ENCODE peak calls at places on chromosomes 6 and 20, in ten cellular contexts. H is IMR-90, T is HepG2, X is prostate gland, J is heart left ventricle, R is uterus, E is sigmoid colon, S is ovary, M is A549, D is erythroblast. N is an unnamed sample.

GRCh38 chr6:41713161-41713649 is 22.2 kb downstream of the TFEB start:
- DNase-seq in H (peak), T (no peak), X (peak), J (peak), R (peak), E (peak), S (no peak), M (peak), D (no peak), N (peak)

GRCh38 chr20:41047279-41047974 is 18.8 kb downstream of the TOP1 start:
- DNase-seq in H (no peak), T (no peak), X (no peak), J (no peak), R (no peak), E (no peak), S (no peak), M (no peak), D (peak), N (no peak)

GRCh38 chr6:23081701-23082100 is 512.3 kb downstream of the HDGFL1 start:
- DNase-seq in H (no peak), T (no peak), X (no peak), J (no peak), R (no peak), E (no peak), S (no peak), M (no peak), D (no peak), N (no peak)

GRCh38 chr6:153090241-153090930 is 40.7 kb downstream of the RGS17 start:
- DNase-seq in H (peak), T (no peak), X (no peak), J (no peak), R (no peak), E (no peak), S (no peak), M (no peak), D (no peak), N (no peak)

GRCh38 chr20:45441746-45442145 is 25.8 kb downstream of the PIGT start:
- DNase-seq in H (no peak), T (no peak), X (no peak), J (no peak), R (no peak), E (no peak), S (no peak), M (no peak), D (no peak), N (no peak)

GRCh38 chr20:23441850-23442313 is 2.4 kb downstream of the CSTL1 start:
- DNase-seq in H (peak), T (peak), X (peak), J (peak), R (peak), E (peak), S (peak), M (peak), D (peak), N (peak)

GRCh38 chr6:16752206-16752867 is 8.9 kb downstream of the ATXN1 start:
- DNase-seq in H (peak), T (peak), X (no peak), J (no peak), R (no peak), E (no peak), S (no peak), M (peak), D (no peak), N (peak)

GRCh38 chr20:60512436-60512835 is 554.2 kb downstream of the CDH26 start:
- DNase-seq in H (peak), T (peak), X (no peak), J (no peak), R (no peak), E (no peak), S (no peak), M (no peak), D (no peak), N (peak)

GRCh38 chr20:38337561-38338140 is 8.6 kb upstream of the LBP start:
- DNase-seq in H (no peak), T (peak), X (no peak), J (no peak), R (no peak), E (no peak), S (no peak), M (peak), D (peak), N (peak)

GRCh38 chr20:56875052-56875663 is 246.1 kb downstream of the TFAP2C start:
- DNase-seq in H (peak), T (no peak), X (no peak), J (no peak), R (no peak), E (peak), S (no peak), M (peak), D (no peak), N (peak)

GRCh38 chr20:33120934-33121333 is 41.5 kb downstream of the BPIFB4 start:
- DNase-seq in H (no peak), T (no peak), X (no peak), J (no peak), R (no peak), E (no peak), S (no peak), M (no peak), D (no peak), N (no peak)

GRCh38 chr6:39422273-39422672 is 99.8 kb upstream of the KCNK16 start:
- DNase-seq in H (no peak), T (no peak), X (no peak), J (peak), R (no peak), E (no peak), S (no peak), M (no peak), D (no peak), N (no peak)

GRCh38 chr6:138682722-138683521 is 90.6 kb upstream of the CCDC28A start:
- DNase-seq in H (peak), T (no peak), X (no peak), J (no peak), R (no peak), E (no peak), S (no peak), M (no peak), D (no peak), N (peak)

GRCh38 chr20:13363473-13363872 is 142.4 kb downstream of the ISM1 start:
- DNase-seq in H (no peak), T (no peak), X (no peak), J (no peak), R (no peak), E (no peak), S (no peak), M (no peak), D (no peak), N (no peak)

GRCh38 chr6:73200247-73200646 is 25.0 kb downstream of the KHDC1L start:
- DNase-seq in H (no peak), T (no peak), X (no peak), J (no peak), R (no peak), E (no peak), S (no peak), M (no peak), D (no peak), N (no peak)

GRCh38 chr6:22807818-22808217 is 238.5 kb downstream of the HDGFL1 start:
- DNase-seq in H (no peak), T (no peak), X (no peak), J (no peak), R (no peak), E (no peak), S (no peak), M (no peak), D (no peak), N (no peak)

DNA sequence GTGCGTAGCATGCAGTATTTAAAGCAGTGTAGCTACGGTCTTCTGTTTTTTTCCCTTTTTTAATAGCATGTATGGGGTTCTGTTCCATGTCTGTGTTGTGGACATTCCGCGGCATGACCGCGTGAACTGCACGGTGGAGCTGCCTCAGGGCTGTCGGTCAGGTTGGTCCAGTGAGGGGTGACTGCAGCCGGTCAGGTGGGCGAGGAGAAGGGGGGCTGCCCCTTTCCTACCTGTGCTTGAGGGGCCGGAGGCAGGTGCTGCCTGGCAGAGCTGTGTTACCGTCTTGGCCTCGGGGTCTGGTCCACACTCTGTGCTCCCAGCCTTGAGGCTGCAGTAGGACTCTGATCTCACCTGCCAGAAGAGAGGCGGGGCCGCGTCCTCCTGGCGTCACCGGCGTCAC is 24.5 kb downstream of the UCKL1 start:
- DNase-seq in H (no peak), T (no peak), X (no peak), J (no peak), R (no peak), E (no peak), S (no peak), M (no peak), D (no peak), N (no peak)
- TF ChIP-seq POLR2A in H (no peak), T (no peak), X (no peak), J (no peak), R (no peak), E (no peak), S (no peak), M (no peak), D (no peak), N (no peak)

GRCh38 chr6:14709900-14710299 is 536.0 kb upstream of the JARID2 start:
- DNase-seq in H (no peak), T (no peak), X (no peak), J (no peak), R (no peak), E (no peak), S (no peak), M (no peak), D (no peak), N (no peak)

GRCh38 chr6:14713008-14713452 is 532.8 kb upstream of the JARID2 start:
- DNase-seq in H (peak), T (no peak), X (no peak), J (peak), R (peak), E (peak), S (peak), M (peak), D (no peak), N (peak)

GRCh38 chr6:14710421-14710820 is 535.4 kb upstream of the JARID2 start:
- DNase-seq in H (no peak), T (no peak), X (no peak), J (no peak), R (no peak), E (no peak), S (no peak), M (no peak), D (no peak), N (no peak)

GRCh38 chr6:14711704-14712397 is 534.0 kb upstream of the JARID2 start:
- DNase-seq in H (no peak), T (no peak), X (no peak), J (no peak), R (no peak), E (no peak), S (no peak), M (no peak), D (peak), N (no peak)

GRCh38 chr6:14711056-14711703 is 534.7 kb upstream of the JARID2 start:
- DNase-seq in H (peak), T (peak), X (no peak), J (peak), R (no peak), E (no peak), S (no peak), M (peak), D (peak), N (peak)
- TF ChIP-seq POLR2A in H (peak), T (no peak), X (no peak), J (no peak), R (no peak), E (no peak), S (no peak), M (no peak), D (peak), N (no peak)

DNA sequence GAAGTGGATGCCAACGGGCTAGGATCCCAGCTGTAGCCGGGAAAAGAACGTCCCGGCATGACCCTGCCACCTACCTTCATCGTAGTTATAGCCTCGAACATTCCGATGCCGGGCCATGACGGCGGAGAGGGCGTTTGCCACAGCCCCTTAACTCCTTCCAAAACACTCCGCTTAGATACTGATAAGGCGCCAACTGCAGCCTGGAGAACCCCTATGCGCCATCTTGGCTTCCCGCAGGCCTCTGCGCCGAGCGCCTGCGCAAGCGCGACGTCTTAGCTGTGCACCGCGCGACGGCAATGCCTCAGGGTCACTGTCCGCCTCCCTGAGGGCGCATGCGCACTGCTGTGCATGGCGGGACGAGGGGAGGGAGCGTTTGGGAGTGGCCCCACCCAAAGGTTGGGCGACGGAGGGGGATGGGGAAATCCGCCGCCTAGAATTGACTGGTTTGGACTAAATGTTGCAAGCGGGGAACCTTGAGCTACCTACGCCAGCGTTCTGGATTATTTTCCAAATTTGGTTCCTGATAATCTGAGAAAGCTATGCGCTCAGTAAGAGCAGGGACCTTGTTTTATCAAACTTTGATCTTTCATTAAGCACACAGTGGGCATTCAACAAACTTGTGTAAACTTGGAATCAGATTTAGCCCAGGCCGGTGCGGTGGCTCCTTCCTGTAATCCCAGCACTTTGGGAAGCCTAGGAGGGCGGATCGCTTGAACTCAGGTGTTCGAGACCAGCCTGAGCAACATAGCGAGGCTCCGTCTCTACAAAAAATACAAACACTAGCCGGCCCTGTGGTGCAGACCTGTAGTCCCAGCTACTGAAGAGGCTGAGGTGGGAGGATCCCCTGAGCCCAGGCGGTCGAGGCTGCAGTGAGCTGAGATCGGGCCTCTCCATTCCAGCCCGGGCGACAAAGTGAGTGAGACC is at the start of gene HBS1L:
- DNase-seq in H (peak), T (peak), X (peak), J (peak), R (peak), E (peak), S (peak), M (peak), D (peak), N (peak)
- TF ChIP-seq POLR2A in H (peak), T (peak), X (peak), J (no peak), R (peak), E (peak), S (peak), M (peak), D (peak), N (peak)

GRCh38 chr6:4776967-4777925 is 1.0 kb downstream of the CDYL start:
- DNase-seq in H (peak), T (no peak), X (peak), J (no peak), R (no peak), E (no peak), S (no peak), M (no peak), D (peak), N (peak)

GRCh38 chr6:4774715-4775590 is 1.3 kb upstream of the CDYL start:
- DNase-seq in H (no peak), T (no peak), X (peak), J (peak), R (no peak), E (peak), S (no peak), M (no peak), D (peak), N (no peak)

GRCh38 chr6:4776493-4776966 is 326 bp downstream of the CDYL start:
- DNase-seq in H (no peak), T (peak), X (no peak), J (no peak), R (no peak), E (peak), S (peak), M (no peak), D (peak), N (peak)

GRCh38 chr6:4774296-4774695 is 1.9 kb upstream of the CDYL start:
- DNase-seq in H (no peak), T (no peak), X (no peak), J (no peak), R (no peak), E (no peak), S (no peak), M (no peak), D (no peak), N (no peak)

DNA sequence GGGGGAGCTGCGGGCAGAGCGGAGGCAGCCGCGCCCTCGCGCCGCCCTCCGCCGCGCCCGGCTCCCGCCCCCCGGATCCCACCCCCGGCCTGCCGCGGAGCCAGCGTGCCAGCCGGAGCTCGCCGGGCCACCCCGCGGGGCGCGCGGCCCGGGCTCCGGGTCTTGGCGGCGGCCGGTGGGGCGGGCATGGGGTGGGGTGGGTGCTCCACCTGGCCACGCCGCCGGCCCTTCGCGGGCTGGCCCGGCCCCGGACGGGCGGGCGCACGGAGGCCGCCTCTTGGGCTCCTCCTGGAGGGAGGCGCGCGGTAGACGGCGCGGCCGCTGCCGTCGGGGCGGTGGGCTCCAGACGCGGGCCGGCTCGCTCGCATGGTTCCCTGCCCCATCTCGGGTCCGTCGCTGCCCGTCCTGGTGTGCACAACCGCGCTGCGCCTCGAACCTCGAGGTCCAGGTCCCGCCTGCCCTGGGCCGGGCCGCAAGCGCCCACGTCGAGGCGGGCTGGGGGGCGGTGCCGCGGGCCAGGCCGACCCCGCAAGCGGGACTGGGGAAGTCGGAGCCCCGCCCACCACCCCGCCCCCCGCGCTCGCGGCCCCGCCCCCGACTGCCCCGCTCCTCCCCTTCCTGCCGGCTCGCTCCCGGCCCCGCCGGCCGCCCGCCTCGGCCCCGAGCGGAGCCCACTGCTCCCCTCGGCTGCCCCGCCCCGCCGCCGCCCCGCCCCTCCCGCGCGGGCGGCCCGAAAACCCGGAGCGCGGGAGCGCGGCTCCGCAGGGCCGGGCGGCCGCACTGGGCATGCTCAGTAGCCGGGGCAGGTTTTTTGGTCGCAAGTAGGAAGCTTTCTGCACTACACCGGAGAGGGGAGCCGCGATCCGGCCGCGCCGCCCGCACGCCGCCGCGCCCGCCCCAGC is at the start of gene CDYL:
- DNase-seq in H (peak), T (peak), X (peak), J (peak), R (peak), E (peak), S (peak), M (peak), D (peak), N (peak)
- TF ChIP-seq POLR2A in H (no peak), T (peak), X (peak), J (no peak), R (peak), E (no peak), S (no peak), M (peak), D (no peak), N (peak)

DNA sequence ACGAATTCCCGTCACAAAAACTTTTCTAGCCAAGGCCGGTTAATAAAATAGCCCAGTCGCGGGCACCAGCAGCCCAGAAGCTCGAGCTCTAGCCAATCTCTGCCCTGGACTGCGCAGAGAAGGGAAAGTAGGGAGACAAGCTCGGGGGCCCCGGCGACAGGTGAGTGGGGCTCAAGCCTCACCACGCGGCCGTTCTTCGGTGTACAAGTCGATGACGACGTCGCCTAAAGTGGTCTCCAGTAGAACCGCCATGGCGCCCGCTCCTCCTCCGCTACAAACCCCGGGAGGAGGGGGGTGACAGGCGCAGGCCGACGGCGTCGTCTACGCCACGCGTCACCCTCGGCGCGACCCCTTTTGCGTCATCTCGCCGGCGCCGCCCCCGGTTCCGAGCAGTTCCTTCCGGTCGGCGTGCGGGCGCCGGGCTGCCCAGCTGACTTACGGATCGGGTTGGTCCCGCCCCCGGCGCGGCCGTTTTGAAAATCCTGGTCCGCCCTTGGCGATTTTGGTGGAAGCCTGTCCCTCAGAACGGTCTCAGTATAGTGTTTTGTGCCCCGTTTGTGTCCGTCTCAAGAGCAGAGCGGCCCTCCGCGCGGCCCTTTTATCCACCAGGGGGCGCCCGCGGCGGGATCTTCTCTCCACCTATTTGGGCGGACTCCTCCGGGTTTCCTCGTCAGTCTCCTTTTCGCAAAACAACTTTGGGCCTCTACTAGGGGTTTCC is at the start of gene PPIL4:
- DNase-seq in H (peak), T (peak), X (peak), J (peak), R (peak), E (peak), S (peak), M (peak), D (peak), N (peak)
- TF ChIP-seq POLR2A in H (peak), T (peak), X (peak), J (peak), R (peak), E (peak), S (peak), M (peak), D (peak), N (peak)

GRCh38 chr20:2508631-2509467 is at the start of gene ZNF343:
- DNase-seq in H (peak), T (peak), X (peak), J (peak), R (peak), E (peak), S (peak), M (peak), D (peak), N (peak)
- TF ChIP-seq POLR2A in H (no peak), T (peak), X (no peak), J (no peak), R (peak), E (peak), S (peak), M (peak), D (peak), N (peak)

N was measured in H54.